ENCODE peak calls at places on chromosomes 7 and 10, in eight cellular contexts. J is upper lobe of right lung; V is H1; M is PC-9; H is naive thymus-derived CD4-positive, alpha-beta T cell; T is fibroblast of lung; C is heart right ventricle; S is mesendoderm. X is an unnamed sample. For H3K27me3 and H3K4me1, the result is how much of the 10 kb centered on the place peaks cover.

GRCh38 chr7:116571552-116571951 is 46.7 kb downstream of the CAV1 start:
- DNase-seq in J (no peak), V (no peak), M (peak), H (no peak), T (no peak), C (no peak), S (no peak), X (no peak)

GRCh38 chr10:91901784-91902677 is 7.3 kb downstream of the FGFBP3 start:
- DNase-seq in J (no peak), V (no peak), M (peak), H (no peak), T (peak), C (no peak), S (peak), X (no peak)

GRCh38 chr7:105885386-105886111 is 9.2 kb upstream of the ATXN7L1 start:
- DNase-seq in J (no peak), V (no peak), M (no peak), H (peak), T (peak), C (no peak), S (no peak), X (no peak)

GRCh38 chr7:105719395-105719794 is 138.1 kb upstream of the EFCAB10 start:
- DNase-seq in J (no peak), V (no peak), M (no peak), H (no peak), T (no peak), C (no peak), S (peak), X (no peak)

GRCh38 chr7:157827045-157827862 is 490.4 kb downstream of the DNAJB6 start:
- DNase-seq in J (peak), V (no peak), M (no peak), H (peak), T (no peak), C (no peak), S (no peak), X (no peak)

GRCh38 chr10:35336084-35336831 is at the start of gene CCNY:
- DNase-seq in J (peak), V (peak), M (no peak), H (peak), T (peak), C (peak), S (peak), X (no peak)

GRCh38 chr7:4633012-4633411 is 49.1 kb upstream of the FOXK1 start:
- DNase-seq in J (no peak), V (no peak), M (no peak), H (no peak), T (peak), C (no peak), S (peak), X (no peak)

GRCh38 chr10:21732067-21732772 is 198.2 kb downstream of the MLLT10 start:
- DNase-seq in J (no peak), V (no peak), M (no peak), H (no peak), T (peak), C (peak), S (peak), X (peak)

GRCh38 chr10:96272256-96272985 is 1.1 kb upstream of the BLNK start:
- DNase-seq in J (no peak), V (no peak), M (no peak), H (no peak), T (no peak), C (no peak), S (no peak), X (no peak)

GRCh38 chr7:46557295-46557711 is 636.2 kb upstream of the IGFBP3 start:
- DNase-seq in J (no peak), V (no peak), M (peak), H (no peak), T (peak), C (no peak), S (no peak), X (no peak)

GRCh38 chr10:110448682-110449418 is 48.9 kb upstream of the DUSP5 start:
- DNase-seq in J (no peak), V (no peak), M (no peak), H (no peak), T (no peak), C (no peak), S (no peak), X (no peak)

GRCh38 chr7:25708211-25708610 is 443.8 kb upstream of the NFE2L3 start:
- DNase-seq in J (no peak), V (no peak), M (no peak), H (no peak), T (no peak), C (no peak), S (no peak), X (no peak)

GRCh38 chr10:98235876-98236275 is 32.1 kb downstream of the LOXL4 start:
- DNase-seq in J (no peak), V (no peak), M (no peak), H (no peak), T (no peak), C (no peak), S (no peak), X (no peak)

GRCh38 chr7:130733866-130734524 is at the start of gene KLF14:
- DNase-seq in J (peak), V (peak), M (peak), H (peak), T (peak), C (no peak), S (peak), X (no peak)
- H3K27me3 ChIP-seq in J (half or more), V (half or more), M (under half), H (under half), T (under half), C (half or more), S (under half), X (under half)

DNA sequence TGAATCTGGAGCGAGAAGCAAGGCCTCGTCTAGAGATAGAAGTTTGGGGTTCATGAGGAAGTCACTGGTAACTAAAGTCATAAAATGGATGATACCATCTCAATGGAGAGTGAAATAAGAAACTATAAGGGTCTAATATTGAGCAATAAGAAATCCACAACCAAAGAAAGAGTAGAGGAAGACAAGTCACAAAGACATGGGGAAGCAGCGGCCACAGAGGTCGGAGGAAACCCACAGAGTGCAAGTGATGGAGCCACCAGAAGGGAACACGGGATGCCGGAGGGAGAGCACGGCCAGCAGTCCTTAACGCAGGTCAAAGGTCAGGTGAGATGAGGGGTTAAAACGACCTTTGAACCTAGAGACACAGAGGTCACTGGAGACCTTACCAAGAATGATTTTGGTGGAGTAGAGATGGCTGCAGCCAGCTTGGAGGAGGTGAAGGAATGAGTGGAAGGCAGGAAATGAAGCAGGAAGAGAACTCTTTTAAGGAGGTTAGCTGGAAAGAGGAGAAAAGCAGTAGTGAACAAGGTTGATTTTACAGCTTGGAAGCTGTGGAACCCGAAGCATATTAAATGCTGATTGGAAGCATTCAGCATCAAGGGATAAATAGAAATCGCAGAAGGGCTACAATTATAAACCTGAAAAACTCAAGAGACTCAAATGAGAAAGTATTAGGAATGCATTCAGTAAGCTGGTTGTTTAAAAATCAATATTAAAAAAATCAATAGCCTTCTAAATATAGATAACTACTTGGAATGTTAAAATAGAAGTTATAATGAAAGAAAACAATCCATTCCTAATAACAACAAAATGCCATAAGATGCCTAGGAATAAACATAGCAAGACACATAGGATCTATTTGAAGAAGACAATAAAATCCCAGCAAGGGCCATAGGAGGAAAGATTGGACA is 93.7 kb downstream of the SVOPL start:
- DNase-seq in J (no peak), V (no peak), M (no peak), H (no peak), T (no peak), C (no peak), S (no peak), X (no peak)
- H3K4me3 ChIP-seq in J (no peak), V (no peak), M (no peak), H (no peak), T (no peak), C (no peak), S (no peak), X (no peak)

GRCh38 chr7:135168001-135168400 is 2.5 kb downstream of the CYREN start:
- DNase-seq in J (no peak), V (no peak), M (no peak), H (peak), T (no peak), C (no peak), S (no peak), X (no peak)
- H3K4me1 ChIP-seq in J (under half), V (under half), M (under half), H (under half), T (under half), C (half or more), S (under half), X (under half)

GRCh38 chr7:44267178-44267577 is 58.2 kb downstream of the CAMK2B start:
- DNase-seq in J (no peak), V (no peak), M (no peak), H (no peak), T (no peak), C (no peak), S (no peak), X (no peak)
- H3K27me3 ChIP-seq in J (under half), V (under half), M (under half), H (under half), T (under half), C (under half), S (under half), X (under half)